ENCODE peak calls at places on chromosomes 11 and 22, in six cellular contexts. N, Q, T, D, U and R are unnamed samples.

GRCh38 chr11:124832571-124832970 is 32.4 kb upstream of the MSANTD2 start:
- DNase-seq in D (no peak), Q (peak; percentile 90), T (no peak), N (no peak), U (no peak), R (peak; percentile 39)

GRCh38 chr11:105915036-105915435 is 107.0 kb downstream of the MSANTD4 start:
- DNase-seq in T (no peak), D (no peak), U (no peak), Q (no peak), N (no peak), R (no peak)

GRCh38 chr11:60428517-60428916 is 855 bp upstream of the MS4A5 start:
- DNase-seq in Q (peak; percentile 50), T (no peak), N (no peak), D (peak; percentile 26), U (peak; percentile 3), R (peak; percentile 0)

GRCh38 chr11:117910941-117911630 is 18.1 kb downstream of the TMPRSS13 start:
- DNase-seq in D (no peak), N (no peak), Q (no peak), U (no peak), T (no peak), R (no peak)

GRCh38 chr22:31083377-31083768 is 2.3 kb downstream of the SMTN start:
- DNase-seq in Q (no peak), D (no peak), U (no peak), T (no peak), N (no peak), R (no peak)

GRCh38 chr22:49567894-49568750 is 259.6 kb downstream of the BRD1 start:
- DNase-seq in N (no peak), D (no peak), T (no peak), U (no peak), Q (no peak), R (no peak)

GRCh38 chr11:107301886-107302285 is 155.7 kb downstream of the CWF19L2 start:
- DNase-seq in D (no peak), N (no peak), Q (peak; percentile 6), T (no peak), U (no peak), R (no peak)

GRCh38 chr11:95059031-95059430 is 7.7 kb upstream of the SRSF8 start:
- DNase-seq in T (no peak), D (no peak), N (no peak), U (no peak), Q (no peak), R (no peak)

GRCh38 chr11:79375818-79376550 is 64.8 kb downstream of the TENM4 start:
- DNase-seq in T (no peak), U (no peak), Q (peak; percentile 92), D (no peak), N (no peak), R (peak; percentile 68)

GRCh38 chr11:13140873-13141655 is 131.9 kb downstream of the RASSF10 start:
- DNase-seq in U (no peak), N (no peak), T (no peak), D (no peak), Q (peak; percentile 92), R (no peak)

GRCh38 chr11:221539-221938 is 14.0 kb downstream of the RIC8A start:
- DNase-seq in N (no peak), U (no peak), D (no peak), Q (no peak), T (no peak), R (no peak)

GRCh38 chr11:69129647-69130046 is 26.1 kb upstream of the SMIM38 start:
- DNase-seq in D (no peak), U (no peak), T (no peak), N (no peak), Q (no peak), R (no peak)

GRCh38 chr22:37043828-37044538 is 7.6 kb upstream of the KCTD17 start:
- DNase-seq in U (peak; percentile 82), Q (peak; percentile 58), D (peak; percentile 47), N (no peak), T (peak; percentile 25), R (no peak)

GRCh38 chr11:35523351-35523768 is 2.1 kb downstream of the PAMR1 start:
- DNase-seq in Q (no peak), D (no peak), T (no peak), U (no peak), N (no peak), R (no peak)

GRCh38 chr11:17471501-17471900 is 5.1 kb downstream of the ABCC8 start:
- DNase-seq in Q (no peak), T (no peak), N (no peak), D (no peak), U (peak; percentile 17), R (no peak)

GRCh38 chr11:12765428-12765827 is 91.2 kb downstream of the TEAD1 start:
- DNase-seq in N (peak; percentile 29), Q (no peak), T (no peak), D (no peak), U (no peak), R (no peak)

GRCh38 chr11:17544181-17544622 is at the start of gene USH1C:
- DNase-seq in Q (no peak), T (no peak), D (peak; percentile 29), U (peak; percentile 44), N (no peak), R (peak; percentile 46)

DNA sequence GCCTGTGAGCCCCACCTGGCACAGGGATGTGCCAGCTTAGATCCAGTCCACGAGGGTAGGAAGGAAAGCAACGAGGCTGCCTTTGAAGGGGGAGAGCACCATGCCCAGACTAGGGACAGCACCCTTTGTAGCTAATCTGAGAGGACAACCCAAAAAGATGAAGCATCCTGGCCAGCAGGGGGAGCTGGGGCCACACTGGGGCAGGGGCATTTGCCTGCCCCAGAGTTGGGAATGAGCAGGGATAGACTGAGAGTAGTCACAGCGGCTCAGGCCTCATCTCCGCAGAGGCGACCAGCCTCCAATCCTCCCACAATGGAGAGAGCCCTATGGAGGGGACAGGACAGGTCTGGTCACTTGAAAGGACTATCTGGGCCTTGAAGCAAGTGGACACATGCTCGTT is 16.4 kb downstream of the LMO1 start:
- DNase-seq in Q (no peak), T (no peak), U (no peak), D (no peak), N (no peak), R (no peak)
- TF ChIP-seq CTCF in Q (peak; percentile 83), T (no peak), U (peak; percentile 52), D (peak; percentile 63), N (peak; percentile 41), R (no peak)

GRCh38 chr11:108551653-108552462 is 41.7 kb downstream of the EXPH5 start:
- DNase-seq in N (no peak), Q (no peak), U (no peak), D (peak; percentile 18), T (no peak), R (no peak)
- H3K27ac ChIP-seq in N (no peak overlapping the region), Q (no peak overlapping the region), U (no peak overlapping the region), D (no peak overlapping the region), T (no peak overlapping the region), R (no peak overlapping the region)

GRCh38 chr22:21640810-21641209 is 1.3 kb upstream of the SDF2L1 start:
- DNase-seq in Q (no peak), D (no peak), U (no peak), N (no peak), T (no peak), R (no peak)

GRCh38 chr22:21642584-21643448 is 714 bp downstream of the SDF2L1 start:
- DNase-seq in D (no peak), U (peak; percentile 66), N (no peak), T (peak; percentile 52), Q (peak; percentile 62), R (no peak)

GRCh38 chr22:21639359-21639758 is 2.7 kb upstream of the SDF2L1 start:
- DNase-seq in U (no peak), Q (no peak), D (no peak), N (no peak), T (no peak), R (no peak)

GRCh38 chr22:21641795-21642583 is at the start of gene SDF2L1:
- DNase-seq in D (peak; percentile 96), Q (peak; percentile 99), N (peak; percentile 97), U (peak; percentile 97), T (peak; percentile 97), R (peak; percentile 97)

GRCh38 chr22:21641417-21641794 is 696 bp upstream of the SDF2L1 start:
- DNase-seq in U (peak; percentile 61), T (no peak), N (no peak), Q (peak; percentile 52), D (no peak), R (no peak)
- TF ChIP-seq CTCF in U (peak; percentile 56), T (no peak), N (peak; percentile 60), Q (peak; percentile 56), D (peak; percentile 69), R (peak; percentile 74)

GRCh38 chr11:110035339-110035738 is 57.9 kb upstream of the ZC3H12C start:
- DNase-seq in N (no peak), D (no peak), Q (no peak), T (no peak), U (no peak), R (no peak)
- H3K27ac ChIP-seq in N (no peak overlapping the region), D (no peak overlapping the region), Q (no peak overlapping the region), T (no peak overlapping the region), U (no peak overlapping the region), R (no peak overlapping the region)

DNA sequence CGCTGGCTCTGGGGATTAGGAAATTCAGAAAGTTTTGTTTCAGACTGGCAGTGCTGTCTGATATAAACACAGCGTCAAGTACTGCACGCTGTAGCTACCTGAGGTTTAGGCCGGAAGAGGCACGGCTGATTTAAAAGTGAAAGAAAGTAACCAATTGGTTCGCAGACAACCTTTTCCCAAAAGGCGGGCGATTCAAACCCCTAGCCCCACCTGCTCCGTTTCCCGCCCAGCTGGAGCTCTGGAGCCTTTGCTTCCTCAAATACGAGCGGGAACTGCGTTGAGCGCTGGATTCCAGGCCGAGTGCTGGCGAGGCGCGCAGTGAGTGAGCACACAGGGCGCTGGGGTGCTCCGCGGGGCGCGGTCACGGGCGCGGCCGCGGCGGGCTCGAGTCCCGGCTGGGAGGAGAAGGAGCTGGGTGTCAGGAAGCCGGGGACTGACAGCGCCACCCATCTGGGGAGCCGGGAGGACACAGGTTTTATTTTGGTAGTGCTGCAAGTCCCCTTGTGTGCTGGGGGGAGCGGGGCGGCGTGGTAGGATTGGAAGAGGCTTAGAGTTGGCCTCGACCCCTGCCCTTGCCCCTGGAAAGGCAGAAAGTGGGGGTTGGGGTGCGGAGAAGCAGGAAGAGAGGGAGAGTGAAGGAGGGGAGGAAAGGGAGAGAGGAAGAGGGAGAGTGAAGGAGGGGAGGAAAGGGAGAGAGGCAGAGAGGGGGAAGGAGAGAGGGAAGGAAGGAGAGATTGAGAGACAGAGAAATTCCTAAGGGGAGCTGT is 2.1 kb downstream of the FAM111A start:
- DNase-seq in Q (peak; percentile 94), D (peak; percentile 86), N (peak; percentile 42), U (peak; percentile 89), T (peak; percentile 53), R (peak; percentile 85)
- TF ChIP-seq CTCF in Q (peak; percentile 30), D (peak; percentile 27), N (no peak), U (no peak), T (no peak), R (peak; percentile 18)

DNA sequence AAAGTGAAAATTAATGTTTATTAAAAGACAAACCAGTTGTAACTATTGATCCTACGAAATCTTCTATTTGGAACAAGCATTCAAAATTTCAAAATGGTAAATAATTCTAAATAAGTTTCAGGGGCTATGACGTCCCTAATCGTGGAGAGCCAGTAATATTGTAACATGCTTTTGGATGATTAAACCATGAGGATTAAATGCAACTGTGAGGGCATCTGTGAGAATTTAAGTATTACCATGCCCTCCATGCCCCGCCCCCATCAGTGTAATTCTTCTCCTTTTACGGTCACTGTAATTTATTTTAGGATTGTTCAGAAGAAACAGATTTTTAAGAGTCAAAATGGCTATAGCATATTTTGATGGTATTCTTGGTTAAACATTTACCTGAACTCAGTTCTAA is 133.2 kb downstream of the APOL5 start:
- DNase-seq in Q (no peak), T (no peak), D (no peak), N (no peak), U (no peak), R (no peak)
- H3K27ac ChIP-seq in Q (no peak overlapping the region), T (no peak overlapping the region), D (no peak overlapping the region), N (no peak overlapping the region), U (no peak overlapping the region), R (no peak overlapping the region)

GRCh38 chr22:47163876-47164513 is 401.5 kb downstream of the TBC1D22A start:
- DNase-seq in N (no peak), D (no peak), U (no peak), Q (no peak), T (no peak), R (no peak)
- TF ChIP-seq CTCF in N (no peak), D (no peak), U (no peak), Q (no peak), T (no peak), R (no peak)